ENCODE peak calls at places on chromosomes 5 and 9, in eight cellular contexts. E is A549, Q is K562, U is SK-N-SH, V is GM23338, H is HL-60, A is HCT116, T is HepG2. R is an unnamed sample.

GRCh38 chr9:98121096-98121495 is 2.1 kb upstream of the TRIM14 start:
- DNase-seq in E (peak; percentile 38), Q (no peak), U (no peak), V (no peak), H (peak; percentile 66), A (no peak), T (no peak), R (no peak)

GRCh38 chr5:24606974-24607373 is 37.8 kb downstream of the CDH10 start:
- DNase-seq in E (no peak), Q (no peak), U (no peak), V (no peak), H (no peak), A (no peak), T (no peak), R (no peak)

GRCh38 chr9:134768332-134769083 is 112.1 kb upstream of the FCN2 start:
- DNase-seq in E (no peak), Q (no peak), U (no peak), V (no peak), H (no peak), A (no peak), T (no peak), R (no peak)

GRCh38 chr9:79395691-79396558 is 175.8 kb upstream of the TLE4 start:
- DNase-seq in E (no peak), Q (no peak), U (no peak), V (peak; percentile 25), H (no peak), A (no peak), T (no peak), R (no peak)

GRCh38 chr5:116370886-116371285 is 203.7 kb downstream of the SEMA6A start:
- DNase-seq in E (no peak), Q (no peak), U (no peak), V (no peak), H (no peak), A (no peak), T (no peak), R (no peak)

GRCh38 chr9:131382850-131383729 is 10.8 kb upstream of the PRRC2B start:
- DNase-seq in E (peak; percentile 72), Q (peak; percentile 4), U (no peak), V (peak; percentile 95), H (no peak), A (no peak), T (peak; percentile 68), R (no peak)

GRCh38 chr5:112637343-112637742 is 100.3 kb upstream of the APC start:
- DNase-seq in E (no peak), Q (no peak), U (no peak), V (no peak), H (no peak), A (no peak), T (no peak), R (no peak)

GRCh38 chr5:157473383-157474370 is 13.7 kb downstream of the NIPAL4 start:
- DNase-seq in E (no peak), Q (no peak), U (no peak), V (no peak), H (no peak), A (no peak), T (no peak), R (no peak)

GRCh38 chr5:74030821-74031220 is 404.8 kb downstream of the ARHGEF28 start:
- DNase-seq in E (no peak), Q (no peak), U (no peak), V (no peak), H (no peak), A (no peak), T (no peak), R (no peak)

GRCh38 chr9:130698514-130698913 is 4.9 kb downstream of the EXOSC2 start:
- DNase-seq in E (no peak), Q (no peak), U (no peak), V (no peak), H (no peak), A (no peak), T (peak; percentile 65), R (no peak)

GRCh38 chr9:87714819-87715218 is 11.1 kb upstream of the CTSL start:
- DNase-seq in E (peak; percentile 78), Q (peak; percentile 67), U (no peak), V (no peak), H (peak; percentile 39), A (no peak), T (peak; percentile 89), R (no peak)

GRCh38 chr9:92726971-92727715 is 37.5 kb downstream of the BICD2 start:
- DNase-seq in E (no peak), Q (no peak), U (no peak), V (no peak), H (no peak), A (no peak), T (no peak), R (no peak)

GRCh38 chr9:92726348-92726747 is 38.3 kb downstream of the BICD2 start:
- DNase-seq in E (no peak), Q (no peak), U (no peak), V (no peak), H (no peak), A (no peak), T (no peak), R (no peak)

GRCh38 chr9:92725266-92725545 is 39.4 kb downstream of the BICD2 start:
- DNase-seq in E (no peak), Q (no peak), U (no peak), V (no peak), H (no peak), A (no peak), T (no peak), R (no peak)

GRCh38 chr9:92724528-92725265 is 39.9 kb downstream of the BICD2 start:
- DNase-seq in E (no peak), Q (no peak), U (no peak), V (no peak), H (no peak), A (no peak), T (no peak), R (no peak)

DNA sequence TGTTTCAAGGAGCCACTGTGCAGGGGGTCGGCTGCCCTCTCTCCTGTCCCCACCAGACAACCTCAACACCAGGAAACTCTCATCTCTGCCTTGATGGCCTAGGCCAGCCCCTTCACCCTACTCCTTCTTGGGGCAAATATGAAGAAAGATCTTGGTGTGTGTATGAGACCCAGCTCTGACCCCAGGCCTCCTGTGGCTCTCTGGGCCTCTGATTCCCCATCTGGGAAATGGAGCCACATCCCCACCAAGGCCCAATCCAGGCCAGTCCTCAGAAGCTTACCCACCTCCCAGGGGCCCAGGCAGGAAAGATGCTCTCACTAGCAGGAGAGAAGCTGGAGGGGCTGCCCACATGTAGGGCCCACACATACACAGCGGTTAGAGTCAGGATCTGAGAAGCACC is 38.9 kb downstream of the BICD2 start:
- DNase-seq in E (no peak), Q (no peak), U (no peak), V (no peak), H (no peak), A (no peak), T (no peak), R (no peak)
- TF ChIP-seq REST in E (no peak), Q (no peak), U (no peak), V (no peak), H (no peak), A (no peak), T (no peak), R (no peak)

GRCh38 chr5:172010278-172010677 is 3.8 kb upstream of the FBXW11 start:
- DNase-seq in E (peak; percentile 34), Q (no peak), U (no peak), V (peak; percentile 37), H (no peak), A (no peak), T (peak; percentile 10), R (no peak)
- TF ChIP-seq REST in E (no peak), Q (no peak), U (no peak), V (no peak), H (no peak), A (no peak), T (no peak), R (no peak)

DNA sequence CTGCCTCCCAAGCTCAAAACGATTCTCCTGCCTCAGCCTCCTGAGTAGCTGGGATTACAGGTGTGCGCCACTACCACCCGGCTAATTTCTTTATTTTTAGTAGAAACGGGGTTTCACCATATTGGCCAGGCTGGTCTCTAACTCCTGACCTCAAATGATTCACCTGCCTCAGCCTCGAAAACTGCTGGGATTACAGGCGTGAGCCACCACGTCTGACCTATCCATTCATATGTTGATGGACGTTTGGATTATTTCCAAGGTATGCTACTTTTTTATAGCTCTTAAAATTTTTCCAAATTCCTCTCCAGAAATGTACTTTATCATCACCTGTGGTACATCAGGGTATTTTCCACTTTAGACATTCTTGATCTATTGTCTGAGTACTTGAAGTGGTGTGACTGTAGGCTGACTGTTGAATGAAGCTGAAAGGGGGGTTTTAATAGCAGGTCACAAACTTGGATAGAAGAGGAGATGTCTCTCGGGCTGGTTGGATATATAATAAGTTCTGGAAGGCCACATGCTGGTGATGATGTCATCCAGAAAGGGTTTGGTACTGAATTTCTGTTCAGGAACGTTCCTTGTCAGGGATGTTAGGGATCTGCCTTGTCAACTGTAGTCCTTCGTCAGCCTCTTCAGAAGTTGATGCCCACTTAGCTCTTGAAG is 7.4 kb downstream of the CTNNA1 start:
- DNase-seq in E (no peak), Q (no peak), U (no peak), V (no peak), H (no peak), A (no peak), T (no peak), R (no peak)
- TF ChIP-seq REST in E (no peak), Q (no peak), U (no peak), V (no peak), H (no peak), A (no peak), T (no peak), R (no peak)

GRCh38 chr9:4305586-4305985 is 5.7 kb upstream of the GLIS3 start:
- DNase-seq in E (no peak), Q (no peak), U (no peak), V (no peak), H (no peak), A (no peak), T (no peak), R (no peak)

GRCh38 chr9:4306788-4307144 is 6.9 kb upstream of the GLIS3 start:
- DNase-seq in E (no peak), Q (no peak), U (no peak), V (no peak), H (no peak), A (no peak), T (no peak), R (no peak)

GRCh38 chr9:4305065-4305481 is 5.2 kb upstream of the GLIS3 start:
- DNase-seq in E (no peak), Q (no peak), U (no peak), V (no peak), H (no peak), A (no peak), T (peak; percentile 90), R (no peak)

GRCh38 chr9:4308482-4308881 is 8.6 kb upstream of the GLIS3 start:
- DNase-seq in E (no peak), Q (no peak), U (no peak), V (no peak), H (no peak), A (no peak), T (no peak), R (no peak)

DNA sequence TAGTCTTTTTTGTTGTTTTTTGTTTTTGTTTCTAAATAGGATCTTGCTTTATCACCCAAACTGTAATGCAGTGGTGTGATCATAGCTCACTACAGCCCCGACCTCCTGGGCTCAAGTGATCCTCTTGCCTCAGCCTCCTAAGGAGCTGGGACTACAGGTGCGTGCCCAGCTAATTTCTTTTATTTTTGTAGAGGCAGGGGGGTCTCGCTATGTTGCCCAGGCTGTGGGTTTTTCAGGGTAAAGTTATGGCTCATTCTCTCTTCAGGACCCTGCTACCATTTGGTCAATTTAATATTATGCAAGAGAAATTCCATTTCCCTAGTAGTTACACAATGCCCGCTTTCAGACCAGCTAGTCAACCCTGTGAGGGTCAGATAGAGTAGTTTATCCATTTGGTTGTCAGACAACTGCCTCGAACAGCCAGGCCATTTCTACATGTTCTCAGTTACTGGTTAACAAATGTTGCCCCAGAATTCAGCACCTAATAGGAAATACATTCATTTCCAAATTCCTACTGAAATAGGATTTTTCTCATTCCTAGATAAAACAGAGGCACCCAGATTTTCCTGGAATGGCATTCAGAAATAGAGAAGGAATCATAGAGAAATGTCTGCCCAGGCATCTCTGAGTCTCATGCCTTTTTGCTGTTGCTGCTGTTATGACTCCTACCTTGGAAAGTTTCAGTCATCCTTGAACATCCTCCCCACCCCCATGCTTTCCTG is 6.4 kb upstream of the GLIS3 start:
- DNase-seq in E (no peak), Q (no peak), U (no peak), V (no peak), H (no peak), A (no peak), T (peak; percentile 71), R (no peak)
- TF ChIP-seq REST in E (no peak), Q (no peak), U (no peak), V (no peak), H (no peak), A (no peak), T (no peak), R (no peak)